ENCODE peak calls at places on chromosomes 1 and 21, in five cellular contexts. V, U, M, T and I are unnamed samples.

GRCh38 chr1:7450772-7451171 is 320.3 kb upstream of the VAMP3 start:
- DNase-seq in T (no peak), M (no peak), V (no peak), U (no peak), I (no peak)

GRCh38 chr1:58768971-58769808 is 14.7 kb downstream of the JUN start:
- DNase-seq in V (peak; percentile 88), M (peak; percentile 53), U (peak; percentile 21), T (peak; percentile 82), I (peak; percentile 38)

GRCh38 chr1:51517361-51518032 is 1.6 kb downstream of the EPS15 start:
- DNase-seq in T (no peak), U (no peak), M (no peak), V (no peak), I (peak; percentile 24)

GRCh38 chr1:98556521-98557158 is 104.9 kb upstream of the SNX7 start:
- DNase-seq in T (no peak), U (no peak), V (peak; percentile 31), M (no peak), I (peak; percentile 9)

GRCh38 chr1:50959303-50959912 is 659 bp downstream of the FAF1 start:
- DNase-seq in T (no peak), U (no peak), M (peak; percentile 36), V (no peak), I (peak; percentile 43)

GRCh38 chr1:221335161-221336101 is 406.5 kb downstream of the DUSP10 start:
- DNase-seq in M (no peak), T (no peak), V (peak; percentile 57), U (no peak), I (peak; percentile 28)

GRCh38 chr1:206480211-206480610 is 9.9 kb downstream of the IKBKE start:
- DNase-seq in U (no peak), T (peak; percentile 48), M (no peak), V (no peak), I (no peak)

GRCh38 chr1:11648732-11649158 is 5.5 kb downstream of the FBXO2 start:
- DNase-seq in U (peak; percentile 47), M (peak; percentile 68), V (peak; percentile 62), T (peak; percentile 81), I (no peak)

GRCh38 chr1:19743793-19744192 is 55.9 kb downstream of the TMCO4 start:
- DNase-seq in U (no peak), V (no peak), T (no peak), M (no peak), I (no peak)

GRCh38 chr21:26842976-26843911 is 2.0 kb downstream of the ADAMTS1 start:
- DNase-seq in U (no peak), M (peak; percentile 81), T (peak; percentile 85), V (peak; percentile 81), I (peak; percentile 75)

GRCh38 chr1:161068306-161069200 is 1.1 kb downstream of the ARHGAP30 start:
- DNase-seq in V (no peak), U (peak; percentile 75), T (peak; percentile 91), M (no peak), I (no peak)

GRCh38 chr21:37790905-37791304 is 125.4 kb downstream of the KCNJ6 start:
- DNase-seq in T (no peak), V (no peak), U (no peak), M (no peak), I (no peak)

GRCh38 chr1:178174539-178174938 is 80.6 kb downstream of the RASAL2 start:
- DNase-seq in M (no peak), U (no peak), T (no peak), V (no peak), I (no peak)

GRCh38 chr1:232769718-232770117 is 35.5 kb upstream of the MAP10 start:
- DNase-seq in T (no peak), U (no peak), V (peak; percentile 57), M (no peak), I (no peak)

GRCh38 chr1:206608108-206608698 is 4.1 kb downstream of the EIF2D start:
- DNase-seq in U (peak; percentile 30), M (no peak), V (peak; percentile 67), T (no peak), I (no peak)

GRCh38 chr1:209257021-209257420 is 326.5 kb upstream of the CAMK1G start:
- DNase-seq in U (no peak), M (no peak), V (no peak), T (no peak), I (no peak)

GRCh38 chr1:34166191-34167090 is 1.4 kb upstream of the CSMD2 start:
- DNase-seq in T (peak; percentile 72), V (peak; percentile 75), U (no peak), M (no peak), I (no peak)

GRCh38 chr1:26302733-26303405 is 3.6 kb downstream of the UBXN11 start:
- DNase-seq in M (no peak), U (no peak), T (no peak), V (no peak), I (peak; percentile 23)

GRCh38 chr1:183310753-183311465 is 107.3 kb downstream of the NMNAT2 start:
- DNase-seq in T (no peak), M (peak; percentile 62), U (no peak), V (no peak), I (no peak)

GRCh38 chr1:112373841-112374240 is 22.2 kb upstream of the CTTNBP2NL start:
- DNase-seq in T (no peak), V (no peak), U (no peak), M (no peak), I (no peak)

GRCh38 chr1:114116086-114116485 is 37.6 kb downstream of the SYT6 start:
- DNase-seq in V (no peak), M (no peak), U (no peak), T (no peak), I (peak; percentile 14)

GRCh38 chr21:26320541-26320940 is 150.0 kb upstream of the APP start:
- DNase-seq in M (no peak), T (no peak), V (no peak), U (no peak), I (no peak)

GRCh38 chr21:41098481-41098880 is 69.5 kb upstream of the BACE2 start:
- DNase-seq in T (no peak), M (no peak), V (no peak), U (no peak), I (no peak)

DNA sequence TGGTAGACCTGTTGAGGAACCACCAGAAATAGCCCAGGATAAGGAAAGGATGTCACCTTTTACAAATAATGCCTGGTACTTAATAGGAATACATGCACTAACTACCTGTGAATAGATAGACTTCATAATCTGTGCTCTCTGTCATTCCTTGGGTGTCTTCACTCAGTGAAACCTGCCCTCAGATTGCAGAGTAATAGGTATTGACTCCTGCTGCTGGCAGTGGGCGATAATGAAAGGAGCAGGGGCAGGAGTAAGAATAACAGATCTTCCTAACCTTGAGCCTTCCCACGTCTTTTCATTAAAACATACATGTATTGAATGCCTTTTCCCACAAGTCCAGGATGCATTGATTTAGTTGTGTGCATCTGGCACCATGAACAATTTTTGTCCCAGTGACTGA is 16.4 kb downstream of the FABP3 start:
- DNase-seq in T (no peak), M (no peak), U (no peak), V (no peak), I (no peak)
- H3K27ac ChIP-seq in T (no peak overlapping the region), M (no peak overlapping the region), U (no peak overlapping the region), V (no peak overlapping the region), I (no peak overlapping the region)

GRCh38 chr1:9784508-9785133 is 39.1 kb downstream of the CLSTN1 start:
- DNase-seq in U (peak; percentile 51), M (no peak), T (no peak), V (peak; percentile 63), I (peak; percentile 54)
- H3K4me1 ChIP-seq in U (peaks cover 14% of the 10 kb centered on the region), M (no peaks in the 10 kb centered on the region), T (no peaks in the 10 kb centered on the region), V (no peaks in the 10 kb centered on the region), I (peaks cover 34% of the 10 kb centered on the region)

GRCh38 chr1:46801323-46802055 is 2.6 kb downstream of the CYP4B1 start:
- DNase-seq in V (no peak), T (no peak), M (no peak), U (no peak), I (no peak)

GRCh38 chr1:46802081-46802480 is 3.2 kb downstream of the CYP4B1 start:
- DNase-seq in V (no peak), U (no peak), T (no peak), M (no peak), I (no peak)

GRCh38 chr1:46804027-46804889 is 5.4 kb downstream of the CYP4B1 start:
- DNase-seq in M (no peak), V (no peak), T (no peak), U (no peak), I (no peak)

GRCh38 chr1:46804926-46805325 is 6.1 kb downstream of the CYP4B1 start:
- DNase-seq in T (no peak), V (no peak), M (no peak), U (no peak), I (no peak)

DNA sequence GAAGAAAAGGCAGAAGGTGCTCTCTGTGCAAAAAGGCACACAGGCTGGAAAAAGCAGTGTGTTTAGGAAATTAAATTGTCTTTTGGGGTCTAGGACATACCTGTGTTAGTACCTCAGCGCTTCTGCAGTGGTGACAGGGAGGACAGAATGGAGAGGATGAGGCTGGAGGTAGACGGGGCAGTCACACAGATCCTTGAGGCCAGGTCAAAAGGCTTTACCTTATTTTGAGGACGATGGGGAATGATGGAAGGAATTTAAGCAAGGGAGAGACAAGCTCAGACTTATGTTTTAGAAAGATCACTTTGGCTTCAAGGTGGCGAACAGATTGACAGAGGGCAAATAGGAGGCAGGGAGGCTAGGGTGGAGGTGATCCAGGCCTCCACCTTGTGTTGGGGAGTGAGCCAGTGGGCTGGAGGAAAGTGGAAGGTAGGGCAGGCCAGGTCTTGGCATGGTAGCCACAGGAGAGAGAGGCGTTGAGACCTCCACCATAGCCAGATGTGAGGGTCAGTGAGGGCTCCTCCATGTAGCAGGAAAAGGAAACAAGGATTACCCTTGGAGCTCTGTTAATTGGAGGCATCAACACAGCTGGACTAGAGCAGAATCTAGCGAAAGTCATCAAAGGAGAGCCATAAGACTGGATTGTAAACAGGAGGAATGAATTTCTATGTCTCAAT is 4.2 kb downstream of the CYP4B1 start:
- DNase-seq in U (no peak), T (no peak), V (no peak), M (no peak), I (no peak)
- H3K27ac ChIP-seq in U (no peak overlapping the region), T (peak overlapping the region; percentile 15), V (no peak overlapping the region), M (no peak overlapping the region), I (no peak overlapping the region)

GRCh38 chr1:230091473-230092231 is 24.6 kb downstream of the GALNT2 start:
- DNase-seq in V (no peak), T (no peak), M (no peak), U (no peak), I (peak; percentile 80)
- H3K4me1 ChIP-seq in V (peaks cover 4% of the 10 kb centered on the region), T (peaks cover 3% of the 10 kb centered on the region), M (peaks cover 38% of the 10 kb centered on the region), U (no peaks in the 10 kb centered on the region), I (peaks cover 30% of the 10 kb centered on the region)

GRCh38 chr1:1628656-1629429 is 3.1 kb upstream of the MMP23B start:
- DNase-seq in U (no peak), T (peak; percentile 76), M (no peak), V (peak; percentile 44), I (peak; percentile 35)

GRCh38 chr1:1627842-1628655 is 3.9 kb upstream of the MMP23B start:
- DNase-seq in U (no peak), V (no peak), T (peak; percentile 72), M (no peak), I (no peak)

GRCh38 chr1:1626207-1627141 is 5.5 kb upstream of the MMP23B start:
- DNase-seq in M (no peak), U (no peak), V (no peak), T (peak; percentile 69), I (no peak)

GRCh38 chr1:1625824-1626206 is 6.2 kb upstream of the MMP23B start:
- DNase-seq in V (no peak), M (no peak), U (no peak), T (no peak), I (no peak)

GRCh38 chr1:1627261-1627841 is 4.6 kb upstream of the MMP23B start:
- DNase-seq in T (peak; percentile 78), V (no peak), M (no peak), U (no peak), I (peak; percentile 53)
- H3K27ac ChIP-seq in T (no peak overlapping the region), V (no peak overlapping the region), M (no peak overlapping the region), U (no peak overlapping the region), I (peak overlapping the region; percentile 38)

GRCh38 chr1:156495401-156496140 is 5.0 kb downstream of the MEF2D start:
- DNase-seq in M (no peak), T (no peak), V (no peak), U (no peak), I (no peak)
- H3K4me1 ChIP-seq in M (peaks cover 78% of the 10 kb centered on the region), T (peaks cover 75% of the 10 kb centered on the region), V (peaks cover 44% of the 10 kb centered on the region), U (peaks cover 88% of the 10 kb centered on the region), I (peaks cover 9% of the 10 kb centered on the region)